ENCODE peak calls at places on chromosome 21, in five cellular contexts. M is suprapubic skin, L is endodermal cell, D is heart left ventricle, C is osteoblast. A is an unnamed sample.

GRCh38 chr21:41598561-41599511 is 90.9 kb upstream of the TMPRSS2 start:
- DNase-seq in L (peak), D (peak), M (peak), C (no peak), A (peak)

GRCh38 chr21:33780631-33781030 is 135.0 kb downstream of the ATP5PO start:
- DNase-seq in L (no peak), M (no peak), C (peak), D (no peak), A (no peak)

GRCh38 chr21:21159253-21159899 is 161.2 kb downstream of the NCAM2 start:
- DNase-seq in D (no peak), M (no peak), C (no peak), L (no peak), A (no peak)

GRCh38 chr21:41766883-41767605 is at the start of gene RIPK4:
- DNase-seq in M (peak), D (no peak), L (peak), C (peak), A (peak)

GRCh38 chr21:41256771-41257702 is 59.6 kb upstream of the FAM3B start:
- DNase-seq in M (no peak), L (no peak), D (no peak), C (no peak), A (no peak)

GRCh38 chr21:36647279-36648093 is 51.4 kb upstream of the SIM2 start:
- DNase-seq in D (no peak), M (no peak), L (peak), C (peak), A (peak)

GRCh38 chr21:28138272-28138671 is 854.4 kb downstream of the LTN1 start:
- DNase-seq in M (no peak), L (no peak), C (no peak), D (no peak), A (no peak)

GRCh38 chr21:41726970-41727783 is 39.7 kb downstream of the RIPK4 start:
- DNase-seq in M (peak), C (peak), L (no peak), D (peak), A (no peak)

GRCh38 chr21:46538262-46538661 is 66.6 kb downstream of the S100B start:
- DNase-seq in D (no peak), L (no peak), C (peak), M (no peak), A (no peak)

DNA sequence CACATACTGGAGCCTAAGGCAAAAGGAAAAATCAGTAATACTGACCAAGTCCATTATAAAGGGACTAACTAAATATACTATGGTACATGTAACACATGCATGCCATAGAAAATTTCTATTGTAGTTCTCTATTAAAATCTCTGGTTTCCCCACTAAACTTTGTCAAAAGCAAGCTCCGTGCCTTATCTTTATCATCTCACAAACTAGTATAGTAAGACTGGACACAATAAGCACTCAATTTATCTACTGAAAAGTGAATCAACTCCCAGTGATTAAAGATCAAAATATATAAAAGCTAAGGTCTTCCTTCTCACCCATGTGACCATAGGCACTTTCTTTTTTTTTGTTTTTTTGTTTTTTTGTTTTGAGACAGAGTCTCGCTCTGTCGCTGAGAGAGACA is 61.4 kb downstream of the HSF2BP start:
- DNase-seq in D (no peak), M (no peak), C (no peak), L (no peak), A (no peak)
- H3K27ac ChIP-seq in D (no peak), M (no peak), C (peak), L (no peak), A (no peak)

GRCh38 chr21:38987551-38988210 is 182.0 kb downstream of the ETS2 start:
- DNase-seq in D (no peak), L (no peak), M (no peak), C (no peak), A (no peak)

GRCh38 chr21:38989097-38989744 is 183.5 kb downstream of the ETS2 start:
- DNase-seq in C (no peak), M (no peak), D (no peak), L (no peak), A (no peak)

GRCh38 chr21:38986460-38987395 is 181.0 kb downstream of the ETS2 start:
- DNase-seq in C (no peak), D (no peak), L (no peak), M (no peak), A (no peak)

GRCh38 chr21:38989745-38990423 is 184.2 kb downstream of the ETS2 start:
- DNase-seq in L (no peak), D (no peak), C (peak), M (no peak), A (no peak)

DNA sequence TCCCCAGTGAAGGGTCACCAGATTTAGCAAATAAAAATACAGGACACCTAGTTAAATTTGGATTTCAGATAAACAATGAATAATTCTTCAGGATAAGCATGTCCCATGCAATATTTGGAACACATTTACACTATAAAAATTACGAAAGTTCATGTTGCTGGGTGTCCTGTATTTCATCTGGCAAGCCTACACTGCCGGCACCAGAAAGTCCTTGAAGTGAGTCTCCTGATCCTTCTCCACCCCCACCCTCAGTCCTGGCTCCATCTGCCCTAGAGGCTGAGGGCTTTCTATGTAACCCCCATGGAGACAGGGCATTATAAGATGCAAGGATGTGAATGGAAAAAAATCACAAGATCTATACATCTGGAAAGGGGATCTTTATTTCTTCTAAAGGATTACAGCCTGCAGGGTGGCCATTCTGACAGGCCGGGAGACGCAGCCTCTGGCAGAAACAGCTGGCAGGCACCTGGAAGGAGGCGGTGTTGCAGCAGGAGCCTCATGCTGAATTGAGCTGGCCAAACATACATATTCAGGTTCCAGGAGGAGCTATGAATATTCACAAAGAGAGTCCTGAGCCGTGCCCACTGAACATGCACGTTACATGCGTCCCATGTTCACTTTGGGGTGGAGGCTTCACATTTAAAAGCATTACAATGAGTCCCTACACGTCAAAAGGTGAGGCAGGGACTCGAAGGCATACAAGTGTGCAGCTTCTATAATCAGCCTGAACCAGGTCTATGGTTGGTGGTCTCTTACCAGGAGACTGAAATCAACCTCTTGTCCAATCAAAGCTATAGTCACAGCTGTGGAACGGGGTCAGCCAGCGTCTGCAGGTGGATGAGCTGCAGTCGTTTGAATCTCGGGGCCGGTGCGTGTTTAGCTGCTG is 182.7 kb downstream of the ETS2 start:
- DNase-seq in C (no peak), D (no peak), L (peak), M (peak), A (no peak)
- TF ChIP-seq CTCF in C (no peak), D (no peak), L (no peak), M (no peak), A (no peak)

GRCh38 chr21:35561076-35561475 is 499.2 kb downstream of the SETD4 start:
- DNase-seq in C (no peak), M (no peak), L (no peak), D (no peak), A (no peak)

GRCh38 chr21:35559881-35560280 is 500.4 kb downstream of the SETD4 start:
- DNase-seq in C (peak), M (no peak), D (no peak), L (no peak), A (no peak)

GRCh38 chr21:35565204-35565611 is 495.1 kb downstream of the SETD4 start:
- DNase-seq in M (no peak), L (peak), C (peak), D (peak), A (peak)

GRCh38 chr21:35563885-35564451 is 496.4 kb downstream of the SETD4 start:
- DNase-seq in L (peak), D (peak), C (peak), M (no peak), A (no peak)

GRCh38 chr21:35562876-35563275 is 497.4 kb downstream of the SETD4 start:
- DNase-seq in C (no peak), D (no peak), L (no peak), M (no peak), A (no peak)
- H3K27ac ChIP-seq in C (peak), D (peak), L (no peak), M (no peak), A (no peak)

DNA sequence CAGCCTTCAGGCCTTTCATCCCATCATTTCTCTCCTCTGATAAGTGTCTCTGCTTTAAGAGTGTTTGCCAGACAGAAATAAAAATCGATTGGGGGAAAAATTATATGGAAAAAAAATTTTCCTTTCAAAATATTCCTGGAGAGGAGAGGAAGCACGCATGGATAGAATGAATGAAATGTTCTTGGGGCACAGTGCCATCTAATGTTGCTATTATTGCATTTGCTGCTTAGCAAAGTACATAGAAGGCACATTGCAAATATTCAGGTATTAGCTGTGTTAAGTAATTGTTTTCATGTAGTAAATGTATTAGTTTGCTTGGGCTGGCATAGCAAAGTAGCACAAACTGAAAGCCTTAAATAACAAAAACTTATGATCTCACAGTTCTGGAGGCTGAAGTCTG is 18.1 kb downstream of the B3GALT5 start:
- DNase-seq in D (no peak), C (no peak), L (no peak), M (no peak), A (no peak)
- TF ChIP-seq CTCF in D (no peak), C (no peak), L (no peak), M (no peak), A (no peak)

GRCh38 chr21:16932314-16932713 is 580.5 kb upstream of the CXADR start:
- DNase-seq in C (no peak), D (no peak), M (no peak), L (no peak), A (no peak)
- H3K27ac ChIP-seq in C (no peak), D (no peak), M (no peak), L (no peak), A (no peak)

GRCh38 chr21:44444286-44444931 is 10.9 kb upstream of the LRRC3 start:
- DNase-seq in M (peak), D (no peak), L (peak), C (peak), A (peak)

GRCh38 chr21:44443291-44443890 is 11.9 kb upstream of the LRRC3 start:
- DNase-seq in M (peak), C (no peak), L (no peak), D (no peak), A (peak)

GRCh38 chr21:44442266-44443125 is 12.8 kb upstream of the LRRC3 start:
- DNase-seq in M (peak), L (no peak), D (no peak), C (no peak), A (peak)

GRCh38 chr21:44445413-44445812 is 9.9 kb upstream of the LRRC3 start:
- DNase-seq in M (peak), L (no peak), D (no peak), C (no peak), A (no peak)

DNA sequence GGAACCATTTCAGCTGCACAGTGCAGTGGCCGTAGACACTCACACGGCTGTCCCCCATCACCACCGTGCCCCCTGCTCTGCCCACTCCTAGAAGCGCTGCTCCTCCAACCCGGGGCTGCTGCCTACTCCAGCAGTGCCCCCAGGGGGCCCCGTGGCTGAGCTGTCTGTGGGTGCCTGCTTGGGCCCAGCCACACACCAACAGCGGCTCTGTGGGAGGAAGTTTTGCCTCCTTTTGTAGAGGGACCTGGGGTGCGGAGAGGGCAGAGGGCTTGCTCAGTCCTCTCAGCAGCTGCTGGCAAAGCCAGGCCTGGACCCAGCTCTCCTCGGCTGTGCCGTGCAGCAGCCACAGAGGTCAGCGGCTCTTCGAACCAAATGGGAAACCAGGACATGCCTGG is 11.4 kb upstream of the LRRC3 start:
- DNase-seq in L (no peak), M (no peak), D (no peak), C (peak), A (no peak)
- TF ChIP-seq CTCF in L (no peak), M (no peak), D (no peak), C (no peak), A (no peak)

DNA sequence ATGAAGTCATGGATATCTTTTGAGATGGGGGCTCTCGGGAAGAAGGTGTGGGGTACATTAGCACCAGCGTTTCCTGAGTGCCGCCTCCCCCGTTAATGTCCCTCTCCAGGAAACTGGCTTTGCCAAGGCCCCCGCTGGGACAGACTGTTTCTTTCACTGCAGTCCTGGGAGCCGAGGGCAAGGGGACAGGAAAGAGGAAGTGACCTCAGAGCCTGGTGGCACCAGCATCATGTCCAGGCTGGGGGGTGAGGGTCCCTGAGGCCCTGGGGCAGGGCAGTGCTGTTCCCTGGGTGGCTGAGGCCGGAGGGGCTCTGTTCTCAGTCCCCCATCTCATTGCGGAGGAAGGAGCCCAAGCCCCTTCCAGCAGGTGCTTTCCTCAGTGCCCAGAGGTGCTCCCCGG is 5.8 kb downstream of the PFKL start:
- DNase-seq in M (no peak), D (no peak), L (no peak), C (no peak), A (no peak)
- H3K27ac ChIP-seq in M (no peak), D (no peak), L (no peak), C (no peak), A (no peak)

GRCh38 chr21:16002872-16003466 is 273.2 kb downstream of the USP25 start:
- DNase-seq in D (no peak), L (no peak), C (no peak), M (no peak), A (no peak)
- TF ChIP-seq CTCF in D (peak), L (peak), C (peak), M (no peak), A (peak)

GRCh38 chr21:45359451-45360217 is 45.3 kb upstream of the COL18A1 start:
- DNase-seq in M (no peak), C (no peak), L (no peak), D (no peak), A (no peak)

GRCh38 chr21:45362748-45363145 is 42.2 kb upstream of the COL18A1 start:
- DNase-seq in L (no peak), C (no peak), M (no peak), D (no peak), A (no peak)

GRCh38 chr21:45358711-45359310 is 46.2 kb upstream of the COL18A1 start:
- DNase-seq in L (no peak), C (no peak), M (no peak), D (no peak), A (no peak)

GRCh38 chr21:45362077-45362747 is 42.8 kb upstream of the COL18A1 start:
- DNase-seq in C (no peak), D (no peak), L (no peak), M (no peak), A (no peak)

DNA sequence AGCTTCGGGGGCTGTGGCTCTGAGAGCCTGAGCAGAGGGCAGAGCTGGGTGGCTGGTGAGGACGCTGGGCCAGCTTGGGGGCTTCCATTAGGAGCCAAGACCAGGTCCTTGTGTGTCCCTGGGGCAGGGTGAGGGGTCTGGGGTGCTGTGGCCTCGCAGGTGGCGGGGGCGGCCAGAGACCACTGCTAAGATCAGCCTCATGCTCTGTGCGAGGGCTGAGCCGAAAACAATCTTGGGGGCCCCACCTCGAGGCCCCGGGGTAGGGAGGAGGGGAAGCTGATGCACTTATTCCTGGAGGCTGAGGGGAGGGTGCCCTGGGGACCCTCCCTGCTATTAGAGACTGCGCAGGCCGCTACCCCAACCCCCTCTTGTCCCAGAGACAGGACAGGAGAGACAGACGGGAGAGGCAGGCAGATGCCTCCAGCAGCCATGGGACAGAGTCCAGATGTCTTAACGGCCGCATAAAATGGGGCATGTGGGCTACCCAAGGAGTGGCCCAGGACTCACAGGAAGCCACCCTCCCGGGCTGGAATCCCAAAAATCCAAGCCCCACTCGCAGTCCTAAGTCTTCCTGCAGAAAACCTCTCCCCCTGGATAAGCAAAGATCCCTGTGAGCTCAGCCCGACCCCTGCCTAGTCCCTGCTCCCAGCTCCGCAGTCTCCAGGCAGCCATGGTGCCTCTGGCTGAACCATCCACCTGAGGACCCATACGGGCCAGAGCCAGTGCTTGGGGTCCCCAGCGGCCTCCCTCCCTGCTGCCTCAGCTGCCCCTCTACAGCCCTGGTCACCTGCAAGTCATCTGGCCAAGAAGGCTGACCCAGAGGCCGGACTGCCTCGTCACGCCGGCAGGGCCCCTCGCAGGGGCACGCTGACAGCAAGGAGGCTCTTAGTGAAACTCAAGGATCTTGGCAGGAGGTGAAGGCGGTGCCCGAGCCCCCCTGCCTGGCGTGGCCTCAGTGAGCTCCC is 43.6 kb upstream of the COL18A1 start:
- DNase-seq in D (no peak), L (peak), M (no peak), C (no peak), A (no peak)
- H3K27ac ChIP-seq in D (no peak), L (no peak), M (no peak), C (no peak), A (no peak)

GRCh38 chr21:44761011-44761729 is 40.5 kb downstream of the UBE2G2 start:
- DNase-seq in M (no peak), C (peak), D (no peak), L (peak), A (no peak)
- TF ChIP-seq CTCF in M (peak), C (no peak), D (no peak), L (peak), A (peak)